ENCODE peak calls at places on chromosomes 1 and 21, in eight cellular contexts. U is EL, N is AG08395, O is anterior cingulate cortex, Q is SW480, A is GM06990, Z is A549, Y is cardiac fibroblast. C is an unnamed sample.

GRCh38 chr21:45721656-45722055 is 78.1 kb downstream of the PCBP3 start:
- DNase-seq in Z (no peak), N (no peak), U (no peak), Q (no peak), Y (peak; percentile 43), A (no peak), O (no peak), C (no peak)

GRCh38 chr1:50697440-50698421 is 262.3 kb downstream of the FAF1 start:
- DNase-seq in A (no peak), Z (no peak), Q (no peak), U (no peak), Y (no peak), O (no peak), N (no peak), C (no peak)

GRCh38 chr1:31683997-31684396 is 19.8 kb downstream of the COL16A1 start:
- DNase-seq in Y (no peak), Q (no peak), A (no peak), N (no peak), O (no peak), Z (no peak), U (no peak), C (no peak)

GRCh38 chr1:240998024-240998423 is 359.0 kb downstream of the RGS7 start:
- DNase-seq in N (peak; percentile 40), Q (no peak), O (no peak), Z (no peak), A (no peak), U (peak; percentile 65), Y (peak; percentile 47), C (no peak)

GRCh38 chr1:198472997-198473396 is 67.5 kb downstream of the ATP6V1G3 start:
- DNase-seq in N (no peak), O (no peak), Z (no peak), A (no peak), Y (no peak), U (no peak), Q (no peak), C (no peak)

GRCh38 chr1:189816558-189816957 is 661.1 kb downstream of the BRINP3 start:
- DNase-seq in U (no peak), O (no peak), Z (no peak), A (no peak), N (no peak), Y (no peak), Q (no peak), C (no peak)

GRCh38 chr1:111515291-111516007 is 12.0 kb upstream of the ADORA3 start:
- DNase-seq in Z (no peak), U (peak; percentile 81), A (peak; percentile 45), Q (no peak), N (peak; percentile 66), Y (peak; percentile 70), O (peak; percentile 53), C (no peak)

GRCh38 chr21:31282095-31282709 is 61.9 kb downstream of the TIAM1 start:
- DNase-seq in U (peak; percentile 92), N (peak; percentile 70), Q (peak; percentile 67), A (no peak), Z (peak; percentile 13), O (no peak), Y (peak; percentile 96), C (peak; percentile 6)

GRCh38 chr1:1359316-1359667 is 937 bp upstream of the MXRA8 start:
- DNase-seq in Z (no peak), A (peak; percentile 8), Y (peak; percentile 40), U (peak; percentile 57), O (no peak), Q (no peak), N (peak; percentile 53), C (no peak)

GRCh38 chr1:243409284-243409683 is 153.4 kb downstream of the SDCCAG8 start:
- DNase-seq in Z (peak; percentile 2), N (no peak), Y (peak; percentile 28), Q (no peak), U (no peak), A (no peak), O (no peak), C (no peak)

GRCh38 chr21:27047331-27048314 is 80.7 kb upstream of the ADAMTS5 start:
- DNase-seq in A (no peak), N (no peak), Z (no peak), O (no peak), Y (peak; percentile 71), Q (no peak), U (peak; percentile 48), C (no peak)

GRCh38 chr1:89454845-89455521 is 69.6 kb upstream of the LRRC8B start:
- DNase-seq in A (no peak), Z (peak; percentile 21), Q (peak; percentile 57), U (peak; percentile 55), O (no peak), N (peak; percentile 69), Y (peak; percentile 66), C (peak; percentile 38)

GRCh38 chr1:92315766-92316413 is 17.0 kb downstream of the RPAP2 start:
- DNase-seq in Y (no peak), Q (no peak), U (no peak), N (no peak), A (no peak), Z (no peak), O (no peak), C (no peak)

GRCh38 chr1:44649788-44650158 is 24.5 kb downstream of the TMEM53 start:
- DNase-seq in A (no peak), U (no peak), Y (no peak), N (no peak), Q (no peak), Z (no peak), O (no peak), C (no peak)

GRCh38 chr1:26890467-26890796 is 349 bp upstream of the GPN2 start:
- DNase-seq in N (no peak), U (no peak), Q (no peak), Z (no peak), O (no peak), Y (no peak), A (no peak), C (no peak)

GRCh38 chr1:57599233-57599994 is 175.6 kb upstream of the DAB1 start:
- DNase-seq in A (no peak), O (no peak), U (no peak), Z (no peak), Q (no peak), N (peak; percentile 40), Y (no peak), C (no peak)

GRCh38 chr21:43611598-43612369 is 47.5 kb downstream of the HSF2BP start:
- DNase-seq in A (no peak), U (peak; percentile 57), O (peak; percentile 16), N (peak; percentile 61), Z (peak; percentile 58), Y (peak; percentile 80), Q (peak; percentile 61), C (peak; percentile 69)

GRCh38 chr1:24575905-24576587 is 20.2 kb downstream of the NCMAP start:
- DNase-seq in O (peak; percentile 29), A (no peak), U (no peak), Y (no peak), Q (no peak), N (no peak), Z (no peak), C (no peak)

GRCh38 chr1:191290441-191290840 is 812.8 kb upstream of the BRINP3 start:
- DNase-seq in N (no peak), Q (no peak), O (no peak), U (peak; percentile 3), Z (no peak), A (no peak), Y (no peak), C (no peak)

GRCh38 chr21:46322351-46323226 is 1.1 kb downstream of the C21orf58 start:
- DNase-seq in Z (no peak), Q (peak; percentile 36), A (no peak), U (peak; percentile 44), O (no peak), N (peak; percentile 48), Y (peak; percentile 51), C (no peak)

GRCh38 chr1:167710836-167711235 is 10.9 kb upstream of the MPZL1 start:
- DNase-seq in N (no peak), U (no peak), Z (no peak), Y (no peak), O (no peak), Q (no peak), A (no peak), C (no peak)

GRCh38 chr1:228372183-228373003 is 34.2 kb downstream of the TRIM11 start:
- DNase-seq in N (no peak), O (no peak), Z (no peak), A (no peak), Y (no peak), Q (peak; percentile 46), U (no peak), C (no peak)

GRCh38 chr1:227299688-227300087 is 18.6 kb downstream of the CDC42BPA start:
- DNase-seq in A (no peak), Q (no peak), Z (peak; percentile 30), Y (peak; percentile 78), U (peak; percentile 52), N (no peak), O (no peak), C (peak; percentile 51)

GRCh38 chr1:168271636-168272035 is 9.0 kb upstream of the TBX19 start:
- DNase-seq in U (no peak), N (no peak), Z (no peak), Q (no peak), O (no peak), A (no peak), Y (no peak), C (peak; percentile 8)

GRCh38 chr1:13512472-13512871 is 1.3 kb downstream of the LRRC38 start:
- DNase-seq in Y (peak; percentile 26), Q (no peak), N (no peak), Z (no peak), O (no peak), U (no peak), A (no peak), C (no peak)

GRCh38 chr1:145878724-145879123 is 6.9 kb downstream of the ANKRD35 start:
- DNase-seq in O (no peak), U (peak; percentile 28), A (no peak), N (no peak), Y (peak; percentile 61), Q (no peak), Z (no peak), C (no peak)

GRCh38 chr1:244160455-244161020 is 109.5 kb downstream of the ZBTB18 start:
- DNase-seq in Z (no peak), Y (peak; percentile 11), U (no peak), A (no peak), Q (peak; percentile 36), N (no peak), O (no peak), C (no peak)

GRCh38 chr1:209051598-209051997 is 531.9 kb upstream of the CAMK1G start:
- DNase-seq in A (no peak), Z (no peak), Y (no peak), U (no peak), Q (no peak), O (no peak), N (no peak), C (no peak)

GRCh38 chr21:34533938-34534337 is 21.9 kb upstream of the KCNE1 start:
- DNase-seq in Q (no peak), O (no peak), Z (no peak), A (no peak), N (no peak), U (no peak), Y (no peak), C (no peak)

GRCh38 chr1:97137862-97138514 is 416.4 kb downstream of the PTBP2 start:
- DNase-seq in N (peak; percentile 62), U (peak; percentile 72), O (no peak), Z (peak; percentile 5), A (peak; percentile 6), Q (peak; percentile 39), Y (peak; percentile 92), C (peak; percentile 24)

C was measured in LoVo.